ENCODE peak calls at places on chromosomes 7 and 10, in eight cellular contexts. E, W, M, Y, K, I, S and R are unnamed samples.
A peak's percentile ranks its signal among the peaks of the same experiment; 100 is the strongest.

GRCh38 chr7:27098493-27099223 is 2.9 kb upstream of the HOXA1 start:
- DNase-seq in E (peak; percentile 93), W (peak; percentile 67), M (peak; percentile 80), Y (peak; percentile 68), K (peak; percentile 59), I (no peak), S (no peak), R (peak; percentile 90)

GRCh38 chr10:133474027-133474426 is 20.3 kb downstream of the SCART1 start:
- DNase-seq in E (no peak), W (no peak), M (no peak), Y (no peak), K (no peak), I (no peak), S (no peak), R (peak; percentile 45)

GRCh38 chr7:64625114-64626082 is 40.5 kb upstream of the ZNF107 start:
- DNase-seq in E (no peak), W (no peak), M (no peak), Y (no peak), K (peak; percentile 30), I (no peak), S (peak; percentile 38), R (no peak)

GRCh38 chr7:51666751-51667150 is 350.1 kb upstream of the COBL start:
- DNase-seq in E (no peak), W (no peak), M (no peak), Y (no peak), K (no peak), I (no peak), S (peak; percentile 53), R (no peak)

GRCh38 chr10:132337019-132337418 is 5.0 kb downstream of the LRRC27 start:
- DNase-seq in E (no peak), W (no peak), M (no peak), Y (peak; percentile 23), K (no peak), I (no peak), S (no peak), R (no peak)

GRCh38 chr10:100864981-100865380 is 47.8 kb upstream of the SLF2 start:
- DNase-seq in E (no peak), W (no peak), M (no peak), Y (no peak), K (no peak), I (no peak), S (no peak), R (no peak)

GRCh38 chr10:113099431-113100298 is 149.6 kb downstream of the TCF7L2 start:
- DNase-seq in E (peak; percentile 55), W (peak; percentile 77), M (peak; percentile 43), Y (peak; percentile 39), K (no peak), I (no peak), S (peak; percentile 47), R (no peak)

GRCh38 chr10:120634629-120635028 is 177.6 kb downstream of the PLPP4 start:
- DNase-seq in E (no peak), W (no peak), M (no peak), Y (no peak), K (no peak), I (peak; percentile 12), S (no peak), R (no peak)

GRCh38 chr10:75019360-75019759 is 92.1 kb upstream of the SAMD8 start:
- DNase-seq in E (peak; percentile 53), W (peak; percentile 7), M (peak; percentile 41), Y (peak; percentile 25), K (peak; percentile 88), I (no peak), S (no peak), R (peak; percentile 80)

GRCh38 chr7:12458520-12459131 is 55.0 kb upstream of the VWDE start:
- DNase-seq in E (peak; percentile 59), W (peak; percentile 19), M (peak; percentile 25), Y (peak; percentile 4), K (peak; percentile 77), I (peak; percentile 23), S (peak; percentile 68), R (peak; percentile 82)

GRCh38 chr7:37230221-37230620 is 218.4 kb downstream of the ELMO1 start:
- DNase-seq in E (no peak), W (peak; percentile 12), M (no peak), Y (no peak), K (no peak), I (no peak), S (no peak), R (no peak)

GRCh38 chr10:24172909-24173308 is 36.0 kb upstream of the KIAA1217 start:
- DNase-seq in E (no peak), W (no peak), M (no peak), Y (no peak), K (no peak), I (no peak), S (no peak), R (no peak)

GRCh38 chr7:6917258-6917657 is 91.2 kb upstream of the CCZ1B start:
- DNase-seq in E (no peak), W (no peak), M (no peak), Y (no peak), K (no peak), I (no peak), S (peak; percentile 42), R (no peak)

GRCh38 chr10:36331121-36331520 is 689.0 kb upstream of the FZD8 start:
- DNase-seq in E (no peak), W (no peak), M (no peak), Y (no peak), K (no peak), I (no peak), S (no peak), R (no peak)

GRCh38 chr10:26697163-26697921 is at the start of gene PDSS1:
- DNase-seq in E (peak; percentile 64), W (peak; percentile 72), M (peak; percentile 50), Y (peak; percentile 32), K (peak; percentile 53), I (peak; percentile 28), S (peak; percentile 93), R (peak; percentile 97)

GRCh38 chr10:26697922-26698608 is 564 bp downstream of the PDSS1 start:
- DNase-seq in E (no peak), W (peak; percentile 14), M (no peak), Y (no peak), K (peak; percentile 5), I (no peak), S (peak; percentile 44), R (peak; percentile 88)

GRCh38 chr10:26698909-26699308 is 1.4 kb downstream of the PDSS1 start:
- DNase-seq in E (no peak), W (no peak), M (no peak), Y (no peak), K (no peak), I (no peak), S (no peak), R (no peak)

GRCh38 chr10:26700884-26701630 is 3.6 kb downstream of the PDSS1 start:
- DNase-seq in E (no peak), W (no peak), M (no peak), Y (no peak), K (no peak), I (no peak), S (no peak), R (no peak)

DNA sequence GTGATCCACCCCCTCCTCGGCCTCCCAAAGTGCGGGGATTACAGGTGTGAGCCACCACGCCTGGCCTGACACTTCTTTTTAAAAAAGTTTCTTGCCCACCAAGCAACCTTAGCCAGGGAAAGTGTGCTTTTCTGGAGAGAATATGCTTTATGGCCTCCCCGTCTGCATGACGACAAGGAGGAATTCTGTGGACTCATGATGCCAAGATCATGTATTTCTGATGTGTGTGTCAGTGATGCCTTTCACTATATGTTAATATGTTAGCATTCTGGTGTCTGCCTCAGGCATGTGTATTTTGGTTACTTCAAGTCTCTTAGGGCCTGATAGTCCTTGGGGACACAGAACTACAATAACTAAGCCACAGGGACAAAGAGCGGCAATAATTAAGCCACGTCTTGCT is 2.1 kb downstream of the PDSS1 start:
- DNase-seq in E (no peak), W (no peak), M (no peak), Y (no peak), K (no peak), I (no peak), S (no peak), R (peak; percentile 72)
- H3K4me2 ChIP-seq in E (no peak overlapping the region), W (no peak overlapping the region), M (no peak overlapping the region), Y (no peak overlapping the region), K (no peak overlapping the region), I (peak overlapping the region; percentile 89), S (no peak overlapping the region), R (no peak overlapping the region)

DNA sequence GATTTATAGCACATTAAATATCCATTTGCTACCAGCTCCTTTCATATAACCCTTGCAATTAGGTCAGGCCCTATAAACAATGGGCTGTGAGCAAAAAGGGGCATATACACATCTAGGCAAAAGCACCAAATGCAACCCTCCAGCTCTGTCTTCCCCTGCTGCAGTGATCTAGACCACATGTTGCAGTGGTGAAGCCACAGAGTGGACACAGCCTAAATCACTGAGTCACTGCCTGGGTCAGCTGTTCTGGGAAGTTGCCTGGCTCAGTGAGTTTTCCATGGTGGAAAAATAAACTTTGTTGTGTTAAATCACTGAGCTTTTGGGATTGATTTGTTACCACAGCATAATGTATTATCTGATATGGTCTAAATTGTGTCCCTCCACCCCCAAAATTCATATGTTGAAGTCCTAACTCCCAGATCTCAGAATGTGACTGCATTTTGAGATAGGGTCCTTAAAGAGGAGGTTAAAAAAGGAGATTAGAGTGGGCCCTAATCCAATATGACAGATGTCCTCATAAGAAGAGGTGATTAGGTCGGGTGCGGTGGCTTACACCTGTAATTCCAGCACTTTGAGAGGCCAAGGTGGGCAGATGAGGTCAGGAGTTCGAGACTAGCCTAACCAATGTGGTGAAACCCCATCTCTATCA is 70.4 kb downstream of the ZFAND4 start:
- DNase-seq in E (peak; percentile 58), W (no peak), M (peak; percentile 75), Y (peak; percentile 55), K (no peak), I (no peak), S (no peak), R (peak; percentile 90)
- H3K4me3 ChIP-seq in E (no peak overlapping the region), W (no peak overlapping the region), M (no peak overlapping the region), Y (no peak overlapping the region), K (no peak overlapping the region), I (no peak overlapping the region), S (no peak overlapping the region), R (no peak overlapping the region)

GRCh38 chr7:8365499-8366110 is 67.8 kb upstream of the NXPH1 start:
- DNase-seq in E (no peak), W (peak; percentile 32), M (no peak), Y (no peak), K (peak; percentile 49), I (peak; percentile 35), S (no peak), R (no peak)
- TF ChIP-seq CTCF in E (no peak), W (peak; percentile 29), M (no peak), Y (no peak), K (peak; percentile 72), I (peak; percentile 65), S (peak; percentile 53), R (no peak)

GRCh38 chr7:73828972-73829371 is 1.8 kb upstream of the CLDN4 start:
- DNase-seq in E (no peak), W (no peak), M (no peak), Y (no peak), K (no peak), I (no peak), S (no peak), R (no peak)

GRCh38 chr7:73829921-73830617 is 727 bp upstream of the CLDN4 start:
- DNase-seq in E (no peak), W (no peak), M (no peak), Y (no peak), K (peak; percentile 39), I (no peak), S (no peak), R (peak; percentile 72)

GRCh38 chr7:73827568-73828106 is 3.2 kb upstream of the CLDN4 start:
- DNase-seq in E (no peak), W (peak; percentile 70), M (no peak), Y (no peak), K (peak; percentile 84), I (peak; percentile 87), S (peak; percentile 88), R (peak; percentile 44)

GRCh38 chr7:73829505-73829904 is 1.3 kb upstream of the CLDN4 start:
- DNase-seq in E (no peak), W (no peak), M (no peak), Y (no peak), K (peak; percentile 75), I (no peak), S (no peak), R (peak; percentile 29)

GRCh38 chr7:73828107-73828803 is 2.5 kb upstream of the CLDN4 start:
- DNase-seq in E (peak; percentile 36), W (peak; percentile 87), M (peak; percentile 64), Y (peak; percentile 50), K (peak; percentile 92), I (peak; percentile 90), S (peak; percentile 93), R (peak; percentile 97)
- H3K4me2 ChIP-seq in E (no peak overlapping the region), W (no peak overlapping the region), M (no peak overlapping the region), Y (peak overlapping the region; percentile 41), K (peak overlapping the region; percentile 87), I (peak overlapping the region; percentile 99), S (peak overlapping the region; percentile 36), R (peak overlapping the region; percentile 58)